ENCODE peak calls at places on chromosomes 13 and 19, in four cellular contexts. E, F, L and A are unnamed samples.

GRCh38 chr19:37519890-37520289 is 13.2 kb downstream of the ZNF793 start:
- DNase-seq in E (peak; percentile 12), F (peak; percentile 78), L (no peak), A (no peak)

GRCh38 chr19:45800009-45800553 is 7.4 kb upstream of the DMWD start:
- DNase-seq in E (peak; percentile 36), F (peak; percentile 66), L (no peak), A (peak; percentile 70)

GRCh38 chr13:65011403-65011802 is 2218.7 kb downstream of the PCDH9 start:
- DNase-seq in E (no peak), F (no peak), L (no peak), A (no peak)

GRCh38 chr19:40355975-40356680 is 7.6 kb downstream of the PLD3 start:
- DNase-seq in E (no peak), F (no peak), L (no peak), A (no peak)

GRCh38 chr19:12495002-12495802 is 10.6 kb upstream of the ZNF709 start:
- DNase-seq in E (peak; percentile 75), F (peak; percentile 93), L (peak; percentile 97), A (peak; percentile 91)

GRCh38 chr19:2317756-2318155 is 9.8 kb upstream of the LINGO3 start:
- DNase-seq in E (no peak), F (no peak), L (no peak), A (no peak)

GRCh38 chr13:39847336-39847735 is 191.9 kb downstream of the COG6 start:
- DNase-seq in E (no peak), F (no peak), L (no peak), A (peak; percentile 7)

GRCh38 chr13:57624565-57625435 is 6.7 kb upstream of the PCDH17 start:
- DNase-seq in E (peak; percentile 78), F (peak; percentile 38), L (peak; percentile 64), A (peak; percentile 47)

GRCh38 chr19:406999-407491 is 1.9 kb downstream of the C2CD4C start:
- DNase-seq in E (no peak), F (no peak), L (no peak), A (no peak)

GRCh38 chr19:5403968-5404640 is 51.1 kb upstream of the ZNRF4 start:
- DNase-seq in E (peak; percentile 83), F (peak; percentile 84), L (peak; percentile 80), A (peak; percentile 95)

GRCh38 chr19:3368441-3368795 is 2.0 kb downstream of the NFIC start:
- DNase-seq in E (no peak), F (no peak), L (no peak), A (no peak)

GRCh38 chr13:92578358-92578757 is 648.2 kb upstream of the GPC6 start:
- DNase-seq in E (no peak), F (no peak), L (no peak), A (no peak)

GRCh38 chr13:95123726-95124125 is 177.5 kb downstream of the ABCC4 start:
- DNase-seq in E (no peak), F (no peak), L (no peak), A (no peak)

GRCh38 chr19:30326076-30326710 is 46.0 kb upstream of the ZNF536 start:
- DNase-seq in E (no peak), F (no peak), L (no peak), A (no peak)

GRCh38 chr19:54728167-54728566 is 3.9 kb downstream of the KIR3DL3 start:
- DNase-seq in E (no peak), F (no peak), L (no peak), A (no peak)

GRCh38 chr13:100210966-100211710 is 122.2 kb downstream of the PCCA start:
- DNase-seq in E (no peak), F (no peak), L (no peak), A (peak; percentile 31)

GRCh38 chr13:93116809-93117208 is 109.8 kb upstream of the GPC6 start:
- DNase-seq in E (peak; percentile 11), F (no peak), L (no peak), A (peak; percentile 33)

GRCh38 chr13:97471721-97472120 is 37.8 kb downstream of the RAP2A start:
- DNase-seq in E (peak; percentile 60), F (no peak), L (no peak), A (no peak)

GRCh38 chr13:73722120-73722519 is 412.1 kb downstream of the KLF12 start:
- DNase-seq in E (peak; percentile 46), F (peak; percentile 55), L (no peak), A (peak; percentile 60)

GRCh38 chr19:39705578-39706188 is 1.4 kb downstream of the LGALS14 start:
- DNase-seq in E (no peak), F (no peak), L (no peak), A (no peak)